ENCODE peak calls at places on chromosomes 4 and X, in six cellular contexts. One of them, this sample, is unnamed.

GRCh38 chr4:146577111-146577510 is 55.4 kb upstream of the SLC10A7 start:
- DNase-seq in upper lobe of right lung: no peak
- DNase-seq in left lung: no peak
- DNase-seq in uterus: no peak
- DNase-seq in naive thymus-derived CD4-positive, alpha-beta T cell: no peak
- DNase-seq in Karpas-422: no peak
- DNase-seq in this sample: no peak

GRCh38 chr4:74805601-74806000 is 11.3 kb upstream of the BTC start:
- DNase-seq in upper lobe of right lung: no peak
- DNase-seq in Karpas-422: peak
- DNase-seq in uterus: no peak
- DNase-seq in left lung: no peak
- DNase-seq in naive thymus-derived CD4-positive, alpha-beta T cell: no peak
- DNase-seq in this sample: no peak

GRCh38 chr4:152063301-152064235 is 302.8 kb upstream of the GATB start:
- DNase-seq in upper lobe of right lung: no peak
- DNase-seq in uterus: no peak
- DNase-seq in Karpas-422: no peak
- DNase-seq in left lung: no peak
- DNase-seq in naive thymus-derived CD4-positive, alpha-beta T cell: no peak
- DNase-seq in this sample: no peak

GRCh38 chrX:12974217-12974796 is 603 bp upstream of the TMSB4X start:
- DNase-seq in Karpas-422: peak
- DNase-seq in uterus: peak
- DNase-seq in left lung: peak
- DNase-seq in upper lobe of right lung: peak
- DNase-seq in naive thymus-derived CD4-positive, alpha-beta T cell: peak
- DNase-seq in this sample: peak

GRCh38 chrX:40996886-40997530 is 88.2 kb upstream of the USP9X start:
- DNase-seq in left lung: no peak
- DNase-seq in uterus: no peak
- DNase-seq in upper lobe of right lung: no peak
- DNase-seq in Karpas-422: peak
- DNase-seq in naive thymus-derived CD4-positive, alpha-beta T cell: no peak
- DNase-seq in this sample: no peak

GRCh38 chrX:99266255-99266654 is 1143.8 kb downstream of the PCDH19 start:
- DNase-seq in uterus: no peak
- DNase-seq in left lung: no peak
- DNase-seq in Karpas-422: no peak
- DNase-seq in naive thymus-derived CD4-positive, alpha-beta T cell: no peak
- DNase-seq in upper lobe of right lung: no peak
- DNase-seq in this sample: no peak

GRCh38 chr4:173651651-173652282 is 121.7 kb upstream of the HAND2 start:
- DNase-seq in naive thymus-derived CD4-positive, alpha-beta T cell: no peak
- DNase-seq in upper lobe of right lung: no peak
- DNase-seq in Karpas-422: no peak
- DNase-seq in left lung: no peak
- DNase-seq in uterus: no peak
- DNase-seq in this sample: no peak

GRCh38 chr4:186326391-186326790 is 60.4 kb downstream of the F11 start:
- DNase-seq in Karpas-422: no peak
- DNase-seq in uterus: no peak
- DNase-seq in upper lobe of right lung: no peak
- DNase-seq in left lung: no peak
- DNase-seq in naive thymus-derived CD4-positive, alpha-beta T cell: no peak
- DNase-seq in this sample: no peak

GRCh38 chr4:93814722-93815121 is 13.8 kb upstream of the ATOH1 start:
- DNase-seq in uterus: no peak
- DNase-seq in naive thymus-derived CD4-positive, alpha-beta T cell: no peak
- DNase-seq in Karpas-422: peak
- DNase-seq in left lung: no peak
- DNase-seq in upper lobe of right lung: no peak
- DNase-seq in this sample: no peak

GRCh38 chrX:112614640-112615039 is 65.1 kb downstream of the LHFPL1 start:
- DNase-seq in naive thymus-derived CD4-positive, alpha-beta T cell: no peak
- DNase-seq in left lung: no peak
- DNase-seq in uterus: no peak
- DNase-seq in Karpas-422: no peak
- DNase-seq in upper lobe of right lung: no peak
- DNase-seq in this sample: no peak

GRCh38 chr4:182310316-182310715 is 67.1 kb downstream of the TENM3 start:
- DNase-seq in upper lobe of right lung: no peak
- DNase-seq in Karpas-422: no peak
- DNase-seq in naive thymus-derived CD4-positive, alpha-beta T cell: no peak
- DNase-seq in left lung: no peak
- DNase-seq in uterus: no peak
- DNase-seq in this sample: no peak

GRCh38 chr4:85127653-85128052 is 161.2 kb upstream of the WDFY3 start:
- DNase-seq in upper lobe of right lung: no peak
- DNase-seq in left lung: no peak
- DNase-seq in Karpas-422: peak
- DNase-seq in naive thymus-derived CD4-positive, alpha-beta T cell: no peak
- DNase-seq in uterus: no peak
- DNase-seq in this sample: no peak

GRCh38 chr4:33724685-33725084 is 2519.6 kb downstream of the ARAP2 start:
- DNase-seq in left lung: no peak
- DNase-seq in Karpas-422: no peak
- DNase-seq in uterus: no peak
- DNase-seq in upper lobe of right lung: no peak
- DNase-seq in naive thymus-derived CD4-positive, alpha-beta T cell: no peak
- DNase-seq in this sample: no peak

GRCh38 chr4:110550260-110550659 is 72.6 kb downstream of the PITX2 start:
- DNase-seq in upper lobe of right lung: no peak
- DNase-seq in Karpas-422: no peak
- DNase-seq in naive thymus-derived CD4-positive, alpha-beta T cell: no peak
- DNase-seq in left lung: no peak
- DNase-seq in uterus: no peak
- DNase-seq in this sample: no peak

GRCh38 chr4:147826288-147826646 is 94.4 kb downstream of the ARHGAP10 start:
- DNase-seq in uterus: no peak
- DNase-seq in upper lobe of right lung: no peak
- DNase-seq in Karpas-422: no peak
- DNase-seq in left lung: no peak
- DNase-seq in naive thymus-derived CD4-positive, alpha-beta T cell: no peak
- DNase-seq in this sample: no peak

GRCh38 chr4:101211146-101211553 is 136.2 kb downstream of the PPP3CA start:
- DNase-seq in upper lobe of right lung: no peak
- DNase-seq in Karpas-422: no peak
- DNase-seq in naive thymus-derived CD4-positive, alpha-beta T cell: no peak
- DNase-seq in uterus: no peak
- DNase-seq in left lung: no peak
- DNase-seq in this sample: no peak

GRCh38 chr4:2771264-2771663 is 15.1 kb upstream of the TNIP2 start:
- DNase-seq in Karpas-422: no peak
- DNase-seq in naive thymus-derived CD4-positive, alpha-beta T cell: no peak
- DNase-seq in upper lobe of right lung: no peak
- DNase-seq in uterus: no peak
- DNase-seq in left lung: peak
- DNase-seq in this sample: peak

GRCh38 chr4:98092833-98093439 is 50.3 kb downstream of the STPG2 start:
- DNase-seq in upper lobe of right lung: no peak
- DNase-seq in uterus: no peak
- DNase-seq in naive thymus-derived CD4-positive, alpha-beta T cell: no peak
- DNase-seq in Karpas-422: peak
- DNase-seq in left lung: no peak
- DNase-seq in this sample: no peak

GRCh38 chr4:27145556-27145955 is 284.9 kb downstream of the STIM2 start:
- DNase-seq in Karpas-422: no peak
- DNase-seq in naive thymus-derived CD4-positive, alpha-beta T cell: no peak
- DNase-seq in uterus: no peak
- DNase-seq in upper lobe of right lung: no peak
- DNase-seq in left lung: no peak
- DNase-seq in this sample: no peak

GRCh38 chr4:147340547-147341225 is 140.2 kb upstream of the EDNRA start:
- DNase-seq in naive thymus-derived CD4-positive, alpha-beta T cell: no peak
- DNase-seq in uterus: no peak
- DNase-seq in Karpas-422: no peak
- DNase-seq in upper lobe of right lung: no peak
- DNase-seq in left lung: no peak
- DNase-seq in this sample: no peak

GRCh38 chrX:19791562-19791961 is 95.8 kb downstream of the SH3KBP1 start:
- DNase-seq in left lung: no peak
- DNase-seq in Karpas-422: no peak
- DNase-seq in naive thymus-derived CD4-positive, alpha-beta T cell: no peak
- DNase-seq in upper lobe of right lung: no peak
- DNase-seq in uterus: no peak
- DNase-seq in this sample: no peak

GRCh38 chr4:114151-114550 is 10.2 kb upstream of the ZNF718 start:
- DNase-seq in upper lobe of right lung: no peak
- DNase-seq in Karpas-422: no peak
- DNase-seq in left lung: no peak
- DNase-seq in naive thymus-derived CD4-positive, alpha-beta T cell: no peak
- DNase-seq in uterus: no peak
- DNase-seq in this sample: no peak

GRCh38 chrX:149829751-149830191 is 48.0 kb downstream of the MAGEA9 start:
- DNase-seq in naive thymus-derived CD4-positive, alpha-beta T cell: peak
- DNase-seq in uterus: no peak
- DNase-seq in Karpas-422: no peak
- DNase-seq in upper lobe of right lung: no peak
- DNase-seq in left lung: no peak
- DNase-seq in this sample: no peak

GRCh38 chr4:163166041-163166579 is 580 bp downstream of the NAF1 start:
- DNase-seq in uterus: peak
- DNase-seq in Karpas-422: peak
- DNase-seq in left lung: peak
- DNase-seq in upper lobe of right lung: peak
- DNase-seq in naive thymus-derived CD4-positive, alpha-beta T cell: peak
- DNase-seq in this sample: peak

GRCh38 chr4:182944484-182945227 is 27.5 kb upstream of the DCTD start:
- DNase-seq in left lung: no peak
- DNase-seq in upper lobe of right lung: no peak
- DNase-seq in Karpas-422: peak
- DNase-seq in uterus: no peak
- DNase-seq in naive thymus-derived CD4-positive, alpha-beta T cell: no peak
- DNase-seq in this sample: no peak

GRCh38 chrX:49879656-49880277 is 483 bp downstream of the USP27X start:
- DNase-seq in Karpas-422: no peak
- DNase-seq in uterus: no peak
- DNase-seq in left lung: no peak
- DNase-seq in naive thymus-derived CD4-positive, alpha-beta T cell: no peak
- DNase-seq in upper lobe of right lung: no peak
- DNase-seq in this sample: no peak

GRCh38 chrX:41265615-41266014 is 68.3 kb upstream of the DDX3X start:
- DNase-seq in Karpas-422: peak
- DNase-seq in naive thymus-derived CD4-positive, alpha-beta T cell: peak
- DNase-seq in uterus: peak
- DNase-seq in left lung: no peak
- DNase-seq in upper lobe of right lung: no peak
- DNase-seq in this sample: peak

GRCh38 chrX:134241960-134242619 is 5.1 kb downstream of the CCDC160 start:
- DNase-seq in left lung: no peak
- DNase-seq in upper lobe of right lung: no peak
- DNase-seq in Karpas-422: no peak
- DNase-seq in naive thymus-derived CD4-positive, alpha-beta T cell: no peak
- DNase-seq in uterus: no peak
- DNase-seq in this sample: no peak

GRCh38 chr4:6270691-6271121 is 1.1 kb downstream of the WFS1 start:
- DNase-seq in naive thymus-derived CD4-positive, alpha-beta T cell: no peak
- DNase-seq in left lung: no peak
- DNase-seq in Karpas-422: no peak
- DNase-seq in uterus: no peak
- DNase-seq in upper lobe of right lung: no peak
- DNase-seq in this sample: no peak

GRCh38 chrX:15853586-15854079 is 980 bp downstream of the AP1S2 start:
- DNase-seq in naive thymus-derived CD4-positive, alpha-beta T cell: no peak
- DNase-seq in Karpas-422: peak
- DNase-seq in left lung: no peak
- DNase-seq in upper lobe of right lung: no peak
- DNase-seq in uterus: no peak
- DNase-seq in this sample: no peak

GRCh38 chrX:13821740-13822139 is 4.8 kb upstream of the GPM6B start:
- DNase-seq in uterus: no peak
- DNase-seq in naive thymus-derived CD4-positive, alpha-beta T cell: no peak
- DNase-seq in left lung: no peak
- DNase-seq in Karpas-422: no peak
- DNase-seq in upper lobe of right lung: no peak
- DNase-seq in this sample: no peak

GRCh38 chrX:115344885-115345653 is 55.6 kb downstream of the LUZP4 start:
- DNase-seq in left lung: peak
- DNase-seq in naive thymus-derived CD4-positive, alpha-beta T cell: no peak
- DNase-seq in Karpas-422: no peak
- DNase-seq in upper lobe of right lung: peak
- DNase-seq in uterus: peak
- DNase-seq in this sample: peak

GRCh38 chrX:111372065-111372464 is 39.9 kb downstream of the DCX start:
- DNase-seq in naive thymus-derived CD4-positive, alpha-beta T cell: no peak
- DNase-seq in upper lobe of right lung: no peak
- DNase-seq in uterus: no peak
- DNase-seq in Karpas-422: no peak
- DNase-seq in left lung: no peak
- DNase-seq in this sample: no peak